ENCODE peak calls at places on chromosomes 7 and 10, in nine cellular contexts. L is adrenal gland, Z is upper lobe of left lung, F is NCI-H460, W is HCEC 1CT, N is osteocyte, U is cardiac muscle cell, Q is NCI-H2029 treated with DMSO at 0.1 percent for 48 hours, E is heart right ventricle. G is an unnamed sample.

GRCh38 chr10:31664803-31665202 is 263.8 kb downstream of the ARHGAP12 start:
- DNase-seq in F (no peak), W (no peak), E (peak), N (no peak), Q (no peak), L (no peak), U (peak), Z (no peak), G (no peak)

GRCh38 chr7:29754874-29755490 is 51.3 kb upstream of the WIPF3 start:
- DNase-seq in Q (no peak), Z (no peak), L (no peak), U (no peak), E (no peak), W (no peak), N (no peak), F (no peak), G (no peak)

GRCh38 chr10:112082134-112082533 is 101.4 kb downstream of the GPAM start:
- DNase-seq in L (peak), Z (no peak), Q (no peak), U (peak), N (no peak), F (no peak), E (peak), W (no peak), G (no peak)

GRCh38 chr7:133484135-133484534 is 231.3 kb downstream of the EXOC4 start:
- DNase-seq in Z (no peak), F (no peak), U (no peak), N (no peak), E (no peak), Q (no peak), W (no peak), L (no peak), G (no peak)

GRCh38 chr7:105019269-105019668 is 5.3 kb downstream of the KMT2E start:
- DNase-seq in Z (no peak), F (no peak), N (no peak), Q (no peak), E (no peak), L (no peak), W (no peak), U (no peak), G (no peak)

GRCh38 chr10:822197-822596 is 109.3 kb downstream of the LARP4B start:
- DNase-seq in Z (no peak), U (no peak), E (no peak), N (peak), L (no peak), F (no peak), W (no peak), Q (no peak), G (no peak)

GRCh38 chr10:27482984-27483956 is 20.8 kb upstream of the RAB18 start:
- DNase-seq in U (no peak), Z (no peak), W (peak), N (no peak), F (no peak), L (no peak), Q (no peak), E (no peak), G (no peak)

GRCh38 chr7:84190016-84190705 is 4.4 kb downstream of the SEMA3A start:
- DNase-seq in F (no peak), Q (no peak), Z (no peak), W (peak), N (no peak), E (no peak), L (no peak), U (no peak), G (no peak)

GRCh38 chr10:4902571-4903011 is 60.6 kb upstream of the AKR1C1 start:
- DNase-seq in F (no peak), Q (no peak), N (no peak), L (no peak), W (no peak), E (no peak), U (no peak), Z (peak), G (no peak)

GRCh38 chr7:44307301-44307900 is 18.0 kb downstream of the CAMK2B start:
- DNase-seq in U (peak), Z (no peak), E (no peak), N (peak), W (peak), L (peak), F (peak), Q (no peak), G (peak)

G was measured in coronary artery.